ENCODE peak calls at places on chromosomes 4 and X, in eight cellular contexts. Y is Calu3, F is fibroblast of mammary gland, K is DMS153, X is esophagus squamous epithelium, T is iPS DF 6.9, B is HT-29, I is NCI-H2029 treated with DMSO at 0.1 percent for 48 hours. R is an unnamed sample.

GRCh38 chr4:169791527-169792156 is 33.9 kb upstream of the HPF1 start:
- DNase-seq in F (peak), Y (peak), K (peak), I (no peak), T (no peak), X (no peak), B (peak), R (no peak)

GRCh38 chr4:42412251-42412650 is 15.0 kb downstream of the SHISA3 start:
- DNase-seq in K (no peak), F (peak), I (no peak), B (no peak), T (no peak), Y (no peak), X (no peak), R (no peak)

GRCh38 chr4:116849620-116850019 is 235.8 kb downstream of the TRAM1L1 start:
- DNase-seq in Y (no peak), I (no peak), K (no peak), B (peak), X (no peak), F (no peak), T (no peak), R (no peak)

GRCh38 chr4:10832989-10833635 is 148.5 kb upstream of the CLNK start:
- DNase-seq in K (no peak), T (no peak), X (no peak), Y (no peak), I (no peak), F (no peak), B (no peak), R (no peak)

GRCh38 chr4:138666366-138666765 is 349.2 kb upstream of the NOCT start:
- DNase-seq in Y (no peak), X (no peak), K (no peak), T (no peak), F (no peak), B (no peak), I (no peak), R (no peak)

GRCh38 chr4:102794999-102795398 is 32.4 kb downstream of the UBE2D3 start:
- DNase-seq in Y (no peak), F (no peak), K (no peak), I (no peak), X (no peak), T (no peak), B (no peak), R (no peak)

GRCh38 chrX:36334508-36335015 is 415.0 kb downstream of the CFAP47 start:
- DNase-seq in T (no peak), B (no peak), F (no peak), X (no peak), I (no peak), K (no peak), Y (no peak), R (no peak)

GRCh38 chrX:107691024-107691448 is 62.7 kb downstream of the PRPS1 start:
- DNase-seq in B (no peak), I (no peak), T (no peak), K (no peak), X (no peak), F (peak), Y (no peak), R (peak)

GRCh38 chr4:77178560-77178959 is 21.6 kb downstream of the CCNG2 start:
- DNase-seq in Y (no peak), F (no peak), K (no peak), T (no peak), B (no peak), I (no peak), X (no peak), R (no peak)

GRCh38 chr4:54189140-54189539 is 40.0 kb upstream of the PDGFRA start:
- DNase-seq in F (no peak), Y (no peak), K (no peak), X (no peak), B (no peak), I (no peak), T (no peak), R (no peak)

GRCh38 chrX:150690126-150690525 is 3.1 kb upstream of the MTMR1 start:
- DNase-seq in X (no peak), B (no peak), T (no peak), F (peak), K (no peak), Y (peak), I (no peak), R (no peak)

GRCh38 chr4:113604955-113605354 is 156.6 kb downstream of the CAMK2D start:
- DNase-seq in T (no peak), I (no peak), K (no peak), B (no peak), F (peak), X (no peak), Y (no peak), R (no peak)

GRCh38 chrX:132263127-132263526 is 43.9 kb upstream of the RAP2C start:
- DNase-seq in B (no peak), F (no peak), T (no peak), Y (no peak), I (no peak), K (no peak), X (no peak), R (no peak)

GRCh38 chrX:667360-667759 is 36.8 kb downstream of the SHOX start:
- DNase-seq in K (no peak), X (no peak), Y (no peak), I (no peak), F (no peak), B (no peak), T (no peak), R (no peak)

R was measured in ascending aorta.